ENCODE peak calls at places on chromosomes 6 and 20, in six cellular contexts. H is IMR-90, Y is DND-41, L is fibroblast of lung, U is GM23248, I is astrocyte. N is an unnamed sample. For H3K27me3 and H3K4me1, the result is how much of the 10 kb centered on the place peaks cover.

GRCh38 chr6:89308525-89309400 is 6.3 kb downstream of the GABRR2 start:
- DNase-seq in H (no peak), Y (no peak), L (no peak), U (no peak), I (no peak), N (no peak)

GRCh38 chr6:139597781-139598368 is 223.4 kb upstream of the CITED2 start:
- DNase-seq in H (peak), Y (no peak), L (peak), U (peak), I (peak), N (peak)

GRCh38 chr6:157099912-157100593 is 223.3 kb downstream of the TMEM242 start:
- DNase-seq in H (no peak), Y (no peak), L (peak), U (no peak), I (no peak), N (no peak)

GRCh38 chr6:76275746-76276145 is 203.3 kb upstream of the IMPG1 start:
- DNase-seq in H (no peak), Y (no peak), L (no peak), U (no peak), I (no peak), N (no peak)

GRCh38 chr20:42118409-42119125 is 500.4 kb upstream of the CHD6 start:
- DNase-seq in H (no peak), Y (no peak), L (no peak), U (no peak), I (no peak), N (no peak)

GRCh38 chr6:2353412-2354137 is 108.2 kb upstream of the GMDS start:
- DNase-seq in H (peak), Y (peak), L (peak), U (peak), I (peak), N (peak)

GRCh38 chr6:132715204-132715603 is 1.3 kb upstream of the VNN1 start:
- DNase-seq in H (peak), Y (no peak), L (peak), U (peak), I (peak), N (peak)

GRCh38 chr6:120108061-120108795 is 758.7 kb upstream of the MAN1A1 start:
- DNase-seq in H (no peak), Y (no peak), L (no peak), U (no peak), I (no peak), N (no peak)

GRCh38 chr20:58716476-58717277 is 24.1 kb downstream of the NPEPL1 start:
- DNase-seq in H (no peak), Y (peak), L (peak), U (no peak), I (no peak), N (no peak)

GRCh38 chr6:106162926-106163325 is 76.8 kb downstream of the PRDM1 start:
- DNase-seq in H (no peak), Y (no peak), L (peak), U (peak), I (peak), N (no peak)

GRCh38 chr6:118565317-118565960 is 17.3 kb downstream of the PLN start:
- DNase-seq in H (peak), Y (peak), L (peak), U (no peak), I (no peak), N (no peak)

GRCh38 chr6:150325093-150325772 is 43.6 kb upstream of the IYD start:
- DNase-seq in H (no peak), Y (no peak), L (peak), U (no peak), I (no peak), N (no peak)

GRCh38 chr20:49497217-49497560 is 14.7 kb upstream of the KCNB1 start:
- DNase-seq in H (no peak), Y (no peak), L (no peak), U (no peak), I (no peak), N (no peak)

GRCh38 chr6:145315982-145316600 is 419.2 kb downstream of the EPM2A start:
- DNase-seq in H (peak), Y (no peak), L (no peak), U (no peak), I (no peak), N (no peak)

GRCh38 chr6:111846061-111846460 is 27.2 kb downstream of the FYN start:
- DNase-seq in H (no peak), Y (no peak), L (no peak), U (no peak), I (no peak), N (no peak)

GRCh38 chr6:26198626-26199056 is 111.4 kb downstream of the HFE start:
- DNase-seq in H (peak), Y (no peak), L (no peak), U (peak), I (no peak), N (no peak)

GRCh38 chr20:46188866-46189265 is 70.8 kb downstream of the CD40 start:
- DNase-seq in H (no peak), Y (no peak), L (no peak), U (no peak), I (no peak), N (no peak)
- H3K27me3 ChIP-seq in H (under half), Y (under half), L (under half), U (under half), I (under half), N (half or more)

GRCh38 chr20:17579369-17580039 is 9.6 kb downstream of the DSTN start:
- DNase-seq in H (no peak), Y (no peak), L (no peak), U (peak), I (no peak), N (no peak)
- H3K4me1 ChIP-seq in H (under half), Y (under half), L (under half), U (under half), I (under half), N (under half)

GRCh38 chr6:83901624-83902023 is 42.1 kb downstream of the CYB5R4 start:
- DNase-seq in H (no peak), Y (no peak), L (no peak), U (no peak), I (no peak), N (no peak)
- H3K9ac ChIP-seq in H (no peak), Y (no peak), L (no peak), U (no peak), I (no peak), N (no peak)

DNA sequence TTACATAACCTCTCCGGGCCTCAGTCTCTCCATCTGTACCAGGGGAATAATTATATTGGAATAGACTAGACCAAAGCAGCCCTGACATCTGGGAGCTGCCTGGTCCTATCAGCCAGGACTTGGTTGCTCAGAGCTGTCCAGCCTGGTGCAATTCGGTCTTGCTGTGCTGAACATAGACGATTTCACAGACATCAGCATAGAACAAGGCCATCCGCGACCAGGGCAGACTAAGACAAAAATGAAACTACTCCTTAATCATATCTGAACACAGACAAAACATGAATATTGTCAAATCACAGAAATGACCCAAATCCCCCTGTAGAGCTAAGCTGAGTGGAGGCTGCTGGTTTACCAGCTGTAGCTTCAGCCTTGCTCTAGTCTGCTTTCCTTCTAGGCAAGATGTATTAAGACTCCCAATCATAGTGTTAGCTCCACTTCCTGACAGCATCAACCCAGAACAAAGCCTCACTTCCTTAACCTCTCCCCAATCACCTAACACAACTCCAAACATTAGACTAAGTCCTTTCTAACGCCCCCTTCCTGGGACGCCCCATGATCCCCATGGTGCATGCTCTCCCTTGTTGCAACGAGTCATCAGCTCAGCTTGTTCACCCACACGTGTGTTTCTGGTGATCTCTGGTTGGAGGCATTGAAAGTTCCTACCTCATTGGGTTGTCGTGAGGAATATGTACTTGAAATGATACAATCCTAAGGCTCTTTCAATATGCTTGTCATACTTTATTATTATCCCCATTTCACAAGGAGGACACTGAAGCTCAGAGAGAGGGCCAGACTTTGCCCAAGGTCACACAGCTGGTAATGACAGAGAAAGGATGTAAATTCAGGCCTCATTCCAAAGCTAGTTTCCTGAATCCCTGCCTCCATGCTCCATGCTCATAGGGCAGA is 3.5 kb upstream of the MAPK13 start:
- DNase-seq in H (peak), Y (no peak), L (peak), U (peak), I (peak), N (no peak)
- H3K27me3 ChIP-seq in H (under half), Y (under half), L (under half), U (under half), I (under half), N (under half)

DNA sequence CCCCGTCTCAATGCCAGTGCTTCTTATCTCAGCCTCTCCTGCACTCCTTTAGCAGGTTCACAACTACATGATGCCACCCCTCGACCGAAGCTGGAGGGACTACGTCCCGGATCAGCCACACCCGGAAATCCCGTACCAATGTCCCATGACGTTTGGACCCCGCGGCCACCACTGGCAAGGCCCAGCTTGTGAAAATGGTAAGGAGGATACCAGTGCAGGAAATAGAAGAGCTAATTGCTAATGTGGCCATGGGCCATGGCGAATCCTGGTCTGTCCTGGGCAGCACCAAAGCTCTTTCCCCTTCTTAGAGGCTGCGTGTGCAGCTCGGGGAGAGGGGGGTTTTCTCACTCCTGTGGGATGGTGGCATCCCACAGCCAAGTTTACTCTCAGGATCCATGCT is 5.5 kb downstream of the IRF4 start:
- DNase-seq in H (no peak), Y (no peak), L (no peak), U (no peak), I (no peak), N (no peak)
- H3K4me1 ChIP-seq in H (under half), Y (under half), L (under half), U (under half), I (under half), N (under half)

DNA sequence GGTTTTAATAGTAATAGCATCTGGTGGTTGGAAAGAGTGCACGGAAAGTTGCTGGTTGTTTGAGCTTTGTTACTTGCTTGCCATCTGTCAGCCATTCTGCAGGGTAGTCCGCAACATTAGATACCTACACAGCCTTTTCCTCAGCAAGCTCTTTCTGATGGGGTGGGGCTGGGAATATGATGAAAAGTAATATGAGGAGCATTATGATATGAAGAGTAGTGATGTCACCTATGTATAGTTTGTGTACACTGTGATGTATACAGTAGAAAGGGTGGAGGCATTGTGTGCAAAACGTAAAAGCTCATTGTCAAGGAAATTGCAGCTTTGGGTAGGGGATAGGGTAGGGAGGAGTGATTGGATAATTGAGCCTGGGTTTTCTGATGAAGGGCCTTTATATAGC is 16.1 kb downstream of the SCAF8 start:
- DNase-seq in H (no peak), Y (no peak), L (no peak), U (no peak), I (no peak), N (no peak)
- H3K9ac ChIP-seq in H (no peak), Y (no peak), L (no peak), U (no peak), I (no peak), N (no peak)

GRCh38 chr20:13292486-13292885 is 71.4 kb downstream of the ISM1 start:
- DNase-seq in H (no peak), Y (no peak), L (no peak), U (no peak), I (no peak), N (no peak)

GRCh38 chr20:13291167-13291566 is 70.1 kb downstream of the ISM1 start:
- DNase-seq in H (no peak), Y (no peak), L (no peak), U (no peak), I (no peak), N (no peak)

GRCh38 chr20:13289031-13289430 is 68.0 kb downstream of the ISM1 start:
- DNase-seq in H (no peak), Y (no peak), L (no peak), U (no peak), I (no peak), N (no peak)

GRCh38 chr20:13288357-13288756 is 67.3 kb downstream of the ISM1 start:
- DNase-seq in H (no peak), Y (no peak), L (no peak), U (no peak), I (no peak), N (no peak)

DNA sequence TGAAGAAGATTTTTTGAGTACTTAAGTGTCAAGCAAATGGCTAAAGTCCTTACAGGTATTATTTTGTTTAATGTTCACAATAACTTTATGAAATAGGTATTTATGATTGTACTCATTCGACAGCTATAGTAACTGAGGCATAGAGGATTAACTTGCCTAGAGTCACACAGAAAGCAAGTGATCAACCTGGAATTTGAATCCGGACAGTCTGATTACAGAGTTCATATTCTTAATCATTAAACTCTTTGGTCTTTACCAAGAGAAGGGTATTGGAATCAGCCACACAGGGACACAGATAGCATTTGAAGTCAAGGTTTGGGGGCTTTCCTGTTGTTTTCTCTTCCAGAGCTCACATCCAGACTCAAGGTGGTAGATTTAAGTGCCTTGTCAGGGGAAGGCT is 69.7 kb downstream of the ISM1 start:
- DNase-seq in H (no peak), Y (no peak), L (no peak), U (no peak), I (no peak), N (no peak)
- H3K27me3 ChIP-seq in H (under half), Y (under half), L (under half), U (under half), I (under half), N (under half)

GRCh38 chr6:149223934-149224333 is 93.6 kb upstream of the TAB2 start:
- DNase-seq in H (no peak), Y (no peak), L (no peak), U (no peak), I (no peak), N (no peak)

GRCh38 chr6:149228276-149228962 is 89.1 kb upstream of the TAB2 start:
- DNase-seq in H (no peak), Y (no peak), L (peak), U (no peak), I (no peak), N (no peak)

GRCh38 chr6:149225370-149225769 is 92.1 kb upstream of the TAB2 start:
- DNase-seq in H (no peak), Y (no peak), L (no peak), U (no peak), I (no peak), N (no peak)

GRCh38 chr6:149224399-149224798 is 93.1 kb upstream of the TAB2 start:
- DNase-seq in H (no peak), Y (no peak), L (no peak), U (no peak), I (no peak), N (no peak)

DNA sequence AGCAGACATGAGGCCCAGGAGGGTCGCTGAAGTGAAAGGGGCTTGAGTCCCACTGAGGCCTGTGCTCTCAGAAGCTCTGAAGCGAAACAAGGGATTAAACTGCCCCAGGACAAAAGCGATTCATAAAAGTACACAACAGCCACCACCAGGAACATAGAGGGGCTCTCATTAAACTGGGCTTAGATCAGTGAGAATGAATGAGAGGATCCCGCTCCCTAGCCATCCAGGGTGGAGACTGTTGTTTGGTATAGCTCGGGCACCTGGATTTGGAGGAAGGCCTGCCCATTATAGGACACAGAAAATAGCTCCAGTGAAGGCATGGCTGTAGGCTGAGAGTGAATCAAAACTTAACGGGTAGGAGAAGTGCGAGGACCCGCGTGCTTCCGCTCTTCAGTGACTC is 91.6 kb upstream of the TAB2 start:
- DNase-seq in H (no peak), Y (no peak), L (no peak), U (no peak), I (no peak), N (no peak)
- H3K4me1 ChIP-seq in H (under half), Y (under half), L (under half), U (under half), I (under half), N (under half)